ENCODE peak calls at places on chromosome 19, in eight cellular contexts. V is hepatocyte, L is tibial artery, X is psoas muscle, G is A549, F is heart left ventricle, H is neuronal stem cell, I is WERI-Rb-1. Q is an unnamed sample.

GRCh38 chr19:7869910-7870511 is 4.2 kb downstream of the PRR36 start:
- DNase-seq in G (no peak), V (no peak), X (peak; percentile 55), I (peak; percentile 71), H (peak; percentile 81), L (no peak), F (peak; percentile 49), Q (no peak)

GRCh38 chr19:17097593-17098126 is 22.1 kb downstream of the MYO9B start:
- DNase-seq in F (no peak), G (no peak), X (no peak), V (peak; percentile 65), I (no peak), H (no peak), L (no peak), Q (peak; percentile 33)

GRCh38 chr19:42250666-42251531 is 4.0 kb downstream of the ERF start:
- DNase-seq in L (peak; percentile 77), V (no peak), G (no peak), X (no peak), I (no peak), F (peak; percentile 51), H (no peak), Q (no peak)

GRCh38 chr19:8593931-8594330 is 16.6 kb downstream of the ADAMTS10 start:
- DNase-seq in H (no peak), F (no peak), X (no peak), I (no peak), L (no peak), V (no peak), G (no peak), Q (no peak)

GRCh38 chr19:45492627-45493470 is 4.0 kb downstream of the RTN2 start:
- DNase-seq in G (no peak), L (peak; percentile 79), F (peak; percentile 79), V (peak; percentile 58), H (no peak), X (peak; percentile 79), I (peak; percentile 77), Q (no peak)

GRCh38 chr19:10471909-10472308 is 31.2 kb downstream of the KEAP1 start:
- DNase-seq in I (no peak), V (peak; percentile 58), L (no peak), H (no peak), G (peak; percentile 28), X (no peak), F (no peak), Q (peak; percentile 42)

GRCh38 chr19:35341565-35342225 is 6.0 kb upstream of the FFAR1 start:
- DNase-seq in H (no peak), V (no peak), F (no peak), G (no peak), L (no peak), X (no peak), I (no peak), Q (no peak)

GRCh38 chr19:43438291-43439162 is 23.8 kb downstream of the TEX101 start:
- DNase-seq in G (peak; percentile 36), H (no peak), I (no peak), F (peak; percentile 81), L (no peak), X (peak; percentile 20), V (peak; percentile 51), Q (no peak)

GRCh38 chr19:43505941-43506340 is 1.4 kb upstream of the PHLDB3 start:
- DNase-seq in H (no peak), V (no peak), I (no peak), F (no peak), X (no peak), G (no peak), L (no peak), Q (no peak)

GRCh38 chr19:47658431-47659383 is 49.8 kb downstream of the BICRA start:
- DNase-seq in V (peak; percentile 67), I (peak; percentile 42), G (no peak), L (no peak), F (no peak), H (no peak), X (no peak), Q (peak; percentile 85)

GRCh38 chr19:18470153-18470552 is 32.2 kb upstream of the ISYNA1 start:
- DNase-seq in V (peak; percentile 56), H (no peak), L (no peak), I (peak; percentile 55), X (no peak), F (no peak), G (no peak), Q (no peak)

GRCh38 chr19:22610121-22610520 is 24.0 kb upstream of the ZNF492 start:
- DNase-seq in G (no peak), L (no peak), H (no peak), I (no peak), V (no peak), X (no peak), F (no peak), Q (no peak)

GRCh38 chr19:7654401-7654800 is 14.4 kb upstream of the RETN start:
- DNase-seq in V (no peak), I (no peak), G (no peak), H (no peak), F (no peak), L (no peak), X (no peak), Q (no peak)

GRCh38 chr19:35134601-35135091 is at the start of gene LGI4:
- DNase-seq in G (no peak), L (no peak), I (peak; percentile 28), F (no peak), H (no peak), V (no peak), X (no peak), Q (no peak)

GRCh38 chr19:35643255-35644205 is 2.0 kb downstream of the ETV2 start:
- DNase-seq in H (peak; percentile 87), V (peak; percentile 93), I (peak; percentile 92), G (peak; percentile 99), L (peak; percentile 87), F (peak; percentile 86), X (peak; percentile 76), Q (peak; percentile 86)

GRCh38 chr19:19542507-19542906 is 4.4 kb downstream of the CILP2 start:
- DNase-seq in V (no peak), X (no peak), I (no peak), L (no peak), H (no peak), G (no peak), F (no peak), Q (no peak)

GRCh38 chr19:19543101-19543500 is 5.0 kb downstream of the CILP2 start:
- DNase-seq in V (no peak), G (no peak), L (no peak), F (no peak), H (no peak), X (no peak), I (no peak), Q (no peak)

GRCh38 chr19:19544257-19545127 is 6.4 kb downstream of the CILP2 start:
- DNase-seq in V (no peak), G (no peak), I (no peak), X (no peak), F (no peak), H (no peak), L (no peak), Q (no peak)

GRCh38 chr19:19545128-19545591 is 7.1 kb downstream of the CILP2 start:
- DNase-seq in X (no peak), G (no peak), L (no peak), V (no peak), F (no peak), I (no peak), H (no peak), Q (no peak)

GRCh38 chr19:19543640-19544039 is 5.6 kb downstream of the CILP2 start:
- DNase-seq in F (no peak), G (no peak), X (no peak), V (no peak), H (no peak), I (no peak), L (no peak), Q (no peak)
- H3K4me3 ChIP-seq in F (no peak overlapping the region), G (no peak overlapping the region), X (no peak overlapping the region), V (no peak overlapping the region), H (no peak overlapping the region), I (no peak overlapping the region), L (no peak overlapping the region), Q (no peak overlapping the region)

GRCh38 chr19:36986131-36986530 is 70.0 kb downstream of the ZNF568 start:
- DNase-seq in L (no peak), H (no peak), G (no peak), X (no peak), I (no peak), F (no peak), V (no peak), Q (no peak)
- H3K9me3 ChIP-seq in L (no peaks in the 10 kb centered on the region), H (peaks cover 19% of the 10 kb centered on the region), G (peaks cover 89% of the 10 kb centered on the region), X (peaks cover 20% of the 10 kb centered on the region), I (no peaks in the 10 kb centered on the region), F (no peaks in the 10 kb centered on the region), V (peaks cover 13% of the 10 kb centered on the region), Q (peaks cover 2% of the 10 kb centered on the region)

GRCh38 chr19:3710265-3710812 is 2.2 kb downstream of the TJP3 start:
- DNase-seq in G (peak; percentile 82), F (peak; percentile 87), L (peak; percentile 77), H (no peak), I (no peak), V (peak; percentile 90), X (peak; percentile 62), Q (peak; percentile 100)

GRCh38 chr19:3707868-3708206 is 347 bp upstream of the TJP3 start:
- DNase-seq in G (no peak), H (no peak), L (no peak), F (no peak), I (no peak), V (no peak), X (no peak), Q (no peak)

GRCh38 chr19:3712663-3713531 is 4.7 kb downstream of the TJP3 start:
- DNase-seq in X (no peak), F (no peak), L (no peak), H (no peak), I (no peak), G (no peak), V (no peak), Q (peak; percentile 92)

DNA sequence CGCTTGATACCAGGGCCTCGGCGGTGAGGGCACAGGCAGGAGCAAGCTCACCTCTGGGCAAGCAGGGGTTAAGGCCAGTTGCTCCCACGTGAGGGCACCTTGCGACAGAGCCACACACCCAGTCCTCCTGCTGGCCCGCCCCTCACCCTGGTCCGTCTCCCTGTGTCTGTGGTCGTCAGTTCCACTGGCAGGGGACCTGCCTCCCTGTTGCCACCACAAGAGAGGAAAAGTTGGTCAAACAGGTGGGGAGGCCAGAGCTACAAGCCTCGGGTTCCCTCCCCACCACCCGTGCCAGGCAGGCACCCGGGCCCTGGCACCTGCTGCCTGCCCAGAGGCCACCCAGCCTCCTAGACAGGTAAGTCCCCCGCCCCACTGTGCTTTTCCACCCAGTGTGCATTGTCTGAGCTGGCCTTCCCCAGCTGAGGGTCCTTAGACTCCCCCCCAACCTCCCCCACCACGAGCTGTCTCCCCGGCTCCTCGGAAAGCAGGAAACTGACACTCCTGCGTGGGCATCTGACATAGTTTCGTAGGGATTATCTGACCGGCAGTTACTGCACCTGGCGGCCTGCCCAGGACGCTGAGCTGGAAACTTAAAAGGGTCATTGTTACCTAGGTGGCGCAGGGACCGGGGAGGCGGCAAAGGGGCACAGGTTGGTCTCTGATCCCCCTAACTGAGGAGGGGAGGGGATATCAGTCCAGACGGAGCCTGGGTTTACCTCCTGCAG is at the start of gene TJP3:
- DNase-seq in X (no peak), I (peak; percentile 53), H (no peak), F (no peak), V (peak; percentile 72), G (no peak), L (no peak), Q (peak; percentile 91)
- H3K4me3 ChIP-seq in X (peak within 1 kb of the TSS; percentile 51), I (peak within 1 kb of the TSS; percentile 13), H (no peak within 1 kb of the TSS), F (no peak within 1 kb of the TSS), V (peak within 1 kb of the TSS; percentile 26), G (peak within 1 kb of the TSS; percentile 38), L (no peak within 1 kb of the TSS), Q (peak within 1 kb of the TSS; percentile 63)

GRCh38 chr19:3651684-3652083 is 25.1 kb upstream of the CACTIN start:
- DNase-seq in H (no peak), F (no peak), G (no peak), L (no peak), V (no peak), I (no peak), X (no peak), Q (no peak)
- H3K9me3 ChIP-seq in H (no peaks in the 10 kb centered on the region), F (no peaks in the 10 kb centered on the region), G (no peaks in the 10 kb centered on the region), L (no peaks in the 10 kb centered on the region), V (no peaks in the 10 kb centered on the region), I (no peaks in the 10 kb centered on the region), X (no peaks in the 10 kb centered on the region), Q (no peaks in the 10 kb centered on the region)

GRCh38 chr19:11949201-11949600 is 15.6 kb upstream of the ZNF763 start:
- DNase-seq in G (no peak), X (no peak), V (no peak), I (no peak), H (no peak), F (no peak), L (no peak), Q (no peak)
- H3K4me3 ChIP-seq in G (no peak overlapping the region), X (no peak overlapping the region), V (no peak overlapping the region), I (no peak overlapping the region), H (no peak overlapping the region), F (no peak overlapping the region), L (no peak overlapping the region), Q (no peak overlapping the region)